ENCODE peak calls at places on chromosomes 7 and 10, in four cellular contexts. A is stomach, W is astrocyte of the hippocampus, F is endothelial cell of umbilical vein. U is an unnamed sample.

GRCh38 chr10:92418891-92419290 is 127.9 kb downstream of the MARCHF5 start:
- DNase-seq in A (no peak), W (no peak), F (no peak), U (no peak)

GRCh38 chr7:49389866-49390265 is 383.6 kb upstream of the VWC2 start:
- DNase-seq in A (no peak), W (no peak), F (no peak), U (no peak)

GRCh38 chr7:461453-462172 is 58.0 kb downstream of the PDGFA start:
- DNase-seq in A (no peak), W (no peak), F (peak), U (no peak)

GRCh38 chr7:39744620-39745019 is 121.2 kb downstream of the RALA start:
- DNase-seq in A (no peak), W (no peak), F (no peak), U (no peak)

GRCh38 chr7:42972703-42973500 is 40.7 kb downstream of the MRPL32 start:
- DNase-seq in A (peak), W (peak), F (peak), U (peak)

GRCh38 chr10:91798736-91799579 is 732 bp downstream of the TNKS2 start:
- DNase-seq in A (peak), W (peak), F (peak), U (no peak)

GRCh38 chr7:77531038-77531437 is 6.1 kb upstream of the PTPN12 start:
- DNase-seq in A (no peak), W (no peak), F (no peak), U (no peak)

GRCh38 chr10:104638861-104639594 is 2.1 kb upstream of the SORCS3 start:
- DNase-seq in A (no peak), W (peak), F (no peak), U (no peak)

GRCh38 chr7:26449175-26450165 is 157.8 kb downstream of the SNX10 start:
- DNase-seq in A (no peak), W (peak), F (peak), U (peak)

GRCh38 chr10:60182691-60183090 is 207.0 kb downstream of the ANK3 start:
- DNase-seq in A (no peak), W (peak), F (peak), U (no peak)

GRCh38 chr7:148918058-148918596 is 34.0 kb upstream of the EZH2 start:
- DNase-seq in A (no peak), W (no peak), F (no peak), U (no peak)

GRCh38 chr10:19815478-19816419 is 483 bp upstream of the PLXDC2 start:
- DNase-seq in A (peak), W (peak), F (no peak), U (peak)

GRCh38 chr7:92179393-92179924 is 517 bp upstream of the LRRD1 start:
- DNase-seq in A (no peak), W (no peak), F (no peak), U (no peak)

GRCh38 chr10:98055875-98056516 is 25.6 kb upstream of the CRTAC1 start:
- DNase-seq in A (no peak), W (peak), F (peak), U (peak)

GRCh38 chr10:87674963-87675362 is 15.3 kb downstream of the PAPSS2 start:
- DNase-seq in A (no peak), W (no peak), F (no peak), U (no peak)

GRCh38 chr7:36957620-36958019 is 233.3 kb upstream of the AOAH start:
- DNase-seq in A (no peak), W (no peak), F (no peak), U (no peak)

U was measured in H4.